ENCODE peak calls at places on chromosomes 3 and 15, in four cellular contexts. D, T, Q and N are unnamed samples. For H3K4me1, the result is how much of the 10 kb centered on the place peaks cover.

GRCh38 chr3:19947549-19948071 is 713 bp downstream of the RAB5A start:
- DNase-seq in D (no peak), T (peak), Q (peak), N (peak)

GRCh38 chr3:72630614-72631344 is 217.5 kb downstream of the SHQ1 start:
- DNase-seq in D (no peak), T (no peak), Q (no peak), N (no peak)

GRCh38 chr3:105662326-105662725 is 206.5 kb downstream of the CBLB start:
- DNase-seq in D (no peak), T (no peak), Q (no peak), N (no peak)

GRCh38 chr3:12340506-12340905 is 51.6 kb downstream of the PPARG start:
- DNase-seq in D (no peak), T (no peak), Q (no peak), N (no peak)

GRCh38 chr3:46845860-46846623 is 17.2 kb downstream of the MYL3 start:
- DNase-seq in D (peak), T (peak), Q (peak), N (peak)

GRCh38 chr15:40253179-40253790 is 14.4 kb downstream of the PAK6 start:
- DNase-seq in D (peak), T (no peak), Q (no peak), N (no peak)

GRCh38 chr15:38373016-38373415 is 80.9 kb upstream of the FAM98B start:
- DNase-seq in D (no peak), T (no peak), Q (no peak), N (no peak)

GRCh38 chr15:48040166-48040817 is 80.5 kb upstream of the SLC24A5 start:
- DNase-seq in D (no peak), T (peak), Q (peak), N (no peak)

GRCh38 chr3:146209371-146209770 is 41.5 kb downstream of the PLSCR4 start:
- DNase-seq in D (no peak), T (no peak), Q (no peak), N (no peak)

GRCh38 chr3:133475245-133476010 is 75.6 kb downstream of the BFSP2 start:
- DNase-seq in D (no peak), T (peak), Q (no peak), N (no peak)

GRCh38 chr15:65906396-65906795 is 37.1 kb downstream of the RAB11A start:
- DNase-seq in D (no peak), T (no peak), Q (no peak), N (no peak)

GRCh38 chr15:90143176-90143655 is 40.9 kb upstream of the IDH2 start:
- DNase-seq in D (peak), T (peak), Q (peak), N (peak)

GRCh38 chr3:158765518-158766205 is 33.4 kb upstream of the RARRES1 start:
- DNase-seq in D (no peak), T (no peak), Q (no peak), N (no peak)

GRCh38 chr3:146164506-146164905 is 3.5 kb upstream of the PLOD2 start:
- DNase-seq in D (no peak), T (no peak), Q (no peak), N (no peak)

GRCh38 chr3:117547956-117548550 is 838.5 kb downstream of the TUSC7 start:
- DNase-seq in D (no peak), T (no peak), Q (peak), N (no peak)

GRCh38 chr3:49028673-49029562 is at the start of gene IMPDH2:
- DNase-seq in D (peak), T (peak), Q (peak), N (peak)

GRCh38 chr3:122942937-122943827 is 84.4 kb downstream of the SEMA5B start:
- DNase-seq in D (peak), T (peak), Q (peak), N (peak)

GRCh38 chr3:71713041-71713440 is 12.2 kb downstream of the EIF4E3 start:
- DNase-seq in D (no peak), T (peak), Q (no peak), N (no peak)

GRCh38 chr3:13715167-13715954 is 164.5 kb downstream of the WNT7A start:
- DNase-seq in D (peak), T (no peak), Q (no peak), N (no peak)

GRCh38 chr3:38297947-38298711 is 16.0 kb downstream of the SLC22A14 start:
- DNase-seq in D (no peak), T (peak), Q (no peak), N (no peak)

GRCh38 chr3:73056365-73057150 is 4.9 kb upstream of the EBLN2 start:
- DNase-seq in D (no peak), T (peak), Q (no peak), N (no peak)

GRCh38 chr15:76337739-76338554 is 1.4 kb downstream of the ISL2 start:
- DNase-seq in D (no peak), T (no peak), Q (no peak), N (no peak)

GRCh38 chr3:20043398-20043797 is 3.2 kb downstream of the KAT2B start:
- DNase-seq in D (peak), T (peak), Q (peak), N (peak)

GRCh38 chr15:68682330-68682729 is 103.5 kb downstream of the CORO2B start:
- DNase-seq in D (no peak), T (no peak), Q (no peak), N (no peak)

GRCh38 chr15:100205549-100206295 is 136.1 kb downstream of the ADAMTS17 start:
- DNase-seq in D (no peak), T (no peak), Q (no peak), N (no peak)

GRCh38 chr3:123448503-123449091 is at the start of gene ADCY5:
- DNase-seq in D (no peak), T (no peak), Q (peak), N (peak)

GRCh38 chr3:120684896-120685295 is 2.9 kb upstream of the HGD start:
- DNase-seq in D (no peak), T (no peak), Q (no peak), N (no peak)

GRCh38 chr3:5022187-5022965 is 43.1 kb downstream of the BHLHE40 start:
- DNase-seq in D (no peak), T (no peak), Q (no peak), N (no peak)

DNA sequence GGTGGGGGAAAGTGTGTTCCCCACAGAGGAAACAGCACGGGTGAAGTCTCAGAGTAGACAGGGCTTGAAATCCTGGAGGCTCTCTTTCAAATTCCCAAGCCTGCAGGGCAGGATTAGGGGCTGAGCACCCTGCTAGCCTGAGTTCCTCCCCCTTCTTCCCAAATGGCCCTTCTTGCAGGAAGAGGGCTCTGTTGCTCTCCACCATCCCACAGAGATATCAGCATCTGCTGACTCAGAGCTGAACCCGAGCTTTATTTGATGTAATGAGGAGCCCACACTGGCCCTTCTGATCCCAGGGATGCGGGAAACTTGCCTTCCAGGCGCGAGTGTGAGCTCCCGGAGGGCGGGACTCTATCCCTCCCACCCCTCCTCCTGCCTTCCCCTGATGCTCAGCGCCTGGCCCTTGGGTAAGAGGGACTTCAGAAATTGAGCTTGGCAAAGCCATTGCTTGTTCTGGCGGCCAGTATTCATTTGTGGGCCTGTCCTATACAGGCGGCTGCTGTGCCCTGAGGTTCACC is 1.4 kb upstream of the STRA6 start:
- DNase-seq in D (no peak), T (no peak), Q (peak), N (peak)
- H3K4me1 ChIP-seq in D (under half), T (under half), Q (under half), N (under half)

GRCh38 chr15:45705510-45706473 is 71.0 kb downstream of the SQOR start:
- DNase-seq in D (peak), T (peak), Q (peak), N (peak)
- H3K4me3 ChIP-seq in D (peak), T (peak), Q (no peak), N (peak)

DNA sequence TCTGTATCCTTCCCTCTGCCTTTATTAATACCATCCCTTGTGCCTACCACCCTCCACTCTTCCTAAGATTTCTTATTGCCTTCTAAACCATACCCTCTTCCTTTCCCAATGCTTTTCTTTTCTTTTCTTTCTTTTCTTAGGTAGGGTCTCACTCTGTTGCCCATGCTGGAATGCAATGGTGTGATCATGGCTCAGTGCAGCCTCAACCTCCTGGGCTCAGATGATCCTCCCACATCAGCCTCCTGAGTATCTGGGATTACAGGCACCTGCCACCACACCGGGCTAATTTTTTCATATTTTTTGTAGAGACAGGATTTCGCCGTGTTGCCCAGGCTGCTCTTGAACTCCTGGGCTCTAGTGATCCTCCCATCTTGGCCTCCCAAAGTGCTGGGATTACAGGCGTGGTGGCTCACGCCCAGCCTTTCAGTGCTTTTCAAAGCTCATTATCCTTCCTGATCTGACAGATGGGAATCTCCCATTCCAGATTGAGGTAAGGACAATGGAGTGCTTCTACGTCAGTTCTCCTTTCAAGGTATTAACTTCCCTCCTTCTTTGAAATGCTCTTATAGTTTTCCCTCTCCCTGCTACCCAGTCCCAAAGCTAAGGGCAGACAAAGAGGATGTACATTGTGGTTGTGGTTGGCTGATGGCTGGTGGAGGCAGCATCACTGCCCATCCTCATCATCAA is 14.6 kb downstream of the ANXA2 start:
- DNase-seq in D (no peak), T (no peak), Q (no peak), N (no peak)
- H3K27ac ChIP-seq in D (no peak), T (no peak), Q (no peak), N (no peak)

DNA sequence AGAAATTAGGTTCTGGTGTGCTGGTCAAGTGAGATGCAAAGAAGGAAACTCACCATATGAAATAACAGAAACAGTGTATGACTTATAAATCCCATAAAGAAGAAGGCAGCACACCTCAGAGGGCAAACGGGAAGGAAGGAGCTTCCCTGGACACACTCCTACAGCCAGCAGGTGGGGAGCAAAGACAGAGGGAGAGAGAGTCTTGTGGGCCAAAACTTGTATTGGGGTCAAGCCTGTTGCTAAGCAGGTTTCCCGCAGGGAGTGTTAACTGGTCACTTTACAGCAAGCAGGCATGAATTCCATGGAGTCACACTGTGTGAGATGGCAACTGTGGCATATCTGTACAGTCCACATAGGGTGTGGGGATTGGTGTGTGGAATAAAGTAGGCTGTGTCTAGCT is 222.9 kb upstream of the NDN start:
- DNase-seq in D (no peak), T (no peak), Q (no peak), N (no peak)
- H3K4me1 ChIP-seq in D (under half), T (under half), Q (under half), N (under half)

DNA sequence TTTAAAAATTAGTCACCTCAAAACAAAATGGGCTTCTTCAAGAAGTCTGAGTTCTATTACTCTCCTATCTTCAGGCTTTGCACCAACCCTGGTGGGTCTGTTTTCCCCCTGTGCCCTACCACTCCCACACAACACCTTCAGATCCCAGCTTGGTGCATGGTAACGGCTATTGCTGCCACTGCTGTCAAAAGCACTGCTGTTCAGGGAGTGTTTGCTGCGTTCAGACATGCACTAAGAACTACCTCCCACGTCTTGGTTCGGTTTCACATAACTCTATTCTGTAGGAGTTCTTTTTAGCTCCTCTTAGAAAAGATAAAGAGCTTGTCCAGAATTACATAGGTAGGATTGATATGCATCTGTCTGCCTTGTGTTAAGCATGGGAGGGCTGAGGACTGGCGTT is 799.2 kb downstream of the NR2F2 start:
- DNase-seq in D (no peak), T (no peak), Q (no peak), N (no peak)
- H3K4me3 ChIP-seq in D (no peak), T (no peak), Q (no peak), N (no peak)

GRCh38 chr3:14730703-14731102 is 55.8 kb downstream of the C3orf20 start:
- DNase-seq in D (no peak), T (no peak), Q (no peak), N (no peak)

GRCh38 chr3:14728113-14728512 is 53.2 kb downstream of the C3orf20 start:
- DNase-seq in D (no peak), T (no peak), Q (no peak), N (no peak)

GRCh38 chr3:14725015-14725431 is 50.1 kb downstream of the C3orf20 start:
- DNase-seq in D (no peak), T (no peak), Q (peak), N (no peak)

GRCh38 chr3:14721126-14721864 is 46.4 kb downstream of the C3orf20 start:
- DNase-seq in D (no peak), T (no peak), Q (no peak), N (no peak)

DNA sequence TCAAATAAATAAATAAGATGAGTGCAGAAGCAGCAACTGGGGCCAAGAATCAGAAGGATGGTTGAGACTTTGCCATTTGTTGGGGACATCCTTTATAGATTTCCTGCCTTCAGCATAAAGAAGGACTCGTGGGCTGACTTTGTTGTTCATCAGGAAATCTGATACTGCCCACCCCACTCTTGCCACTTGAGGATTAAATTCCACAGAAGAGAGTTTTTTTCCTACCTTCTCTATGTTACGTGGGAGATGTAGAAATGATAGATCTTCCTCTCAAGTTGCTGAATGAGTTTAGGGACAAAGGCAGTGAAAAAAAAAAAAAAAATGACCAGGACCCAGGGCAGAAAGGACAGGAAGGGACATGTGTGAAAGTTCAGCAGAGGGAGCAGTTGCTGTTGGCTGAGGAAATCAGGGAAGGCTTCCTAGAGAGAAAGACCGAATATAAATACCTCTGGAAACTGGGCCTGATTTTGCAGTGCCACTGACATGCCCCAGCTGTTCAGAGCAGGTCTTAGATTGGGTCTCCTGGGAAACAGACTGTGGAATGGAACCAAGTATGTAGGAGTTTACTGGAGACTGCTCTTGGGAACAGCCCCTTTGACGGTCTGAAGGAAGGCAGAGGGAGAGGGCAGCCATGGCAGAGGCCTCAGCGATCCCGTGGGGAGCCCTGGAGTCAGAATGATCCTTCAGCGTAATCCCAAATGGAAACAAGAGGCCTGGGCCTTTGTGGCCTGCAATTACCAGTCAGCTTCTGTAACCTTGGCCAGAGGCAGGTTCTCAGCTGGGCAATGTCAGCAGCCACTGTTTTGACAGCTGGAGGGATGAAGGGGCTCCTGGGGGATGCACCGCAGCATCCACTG is 50.9 kb downstream of the C3orf20 start:
- DNase-seq in D (no peak), T (no peak), Q (peak), N (peak)
- H3K27ac ChIP-seq in D (peak), T (no peak), Q (peak), N (peak)

DNA sequence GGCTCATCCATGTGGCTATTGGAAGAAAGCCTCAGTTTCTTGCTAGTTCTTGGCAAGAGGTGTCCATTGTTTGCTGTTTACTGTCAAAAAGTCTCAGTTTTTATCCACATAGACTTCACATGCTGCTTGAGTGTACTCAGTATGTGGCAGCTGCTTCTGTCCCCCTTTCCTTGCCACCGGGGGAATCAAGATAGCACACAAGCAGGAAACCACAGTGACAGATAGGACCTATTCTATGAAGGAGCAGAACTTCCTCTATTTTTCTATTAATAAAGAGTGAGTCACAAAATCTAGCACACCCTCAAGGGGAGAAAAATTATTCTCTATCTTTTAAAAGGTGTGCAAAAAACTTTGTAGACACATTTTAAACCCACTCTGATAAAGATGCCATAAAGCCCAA is 121.4 kb upstream of the GMNC start:
- DNase-seq in D (no peak), T (peak), Q (no peak), N (no peak)
- H3K4me1 ChIP-seq in D (under half), T (under half), Q (under half), N (under half)

DNA sequence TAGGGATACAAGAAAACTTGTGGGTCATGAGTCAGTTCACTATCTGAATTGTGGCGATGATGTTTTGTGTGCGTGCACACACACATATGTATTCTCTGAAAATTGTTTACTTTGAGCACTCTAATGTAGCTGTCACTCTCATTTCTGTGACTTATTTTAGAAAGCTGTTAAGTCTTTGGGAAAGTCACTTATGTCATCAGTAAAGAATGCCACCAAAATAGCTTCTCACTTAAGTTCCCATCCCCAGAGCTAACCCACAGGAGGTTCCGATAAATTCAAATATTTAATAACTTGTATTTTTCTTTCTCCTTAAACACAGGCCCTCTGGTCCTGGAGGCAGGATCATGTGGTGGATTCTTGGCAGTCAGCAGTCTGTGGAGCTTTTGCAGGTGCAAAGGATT is 138.3 kb downstream of the LRIG1 start:
- DNase-seq in D (no peak), T (no peak), Q (no peak), N (no peak)
- H3K4me3 ChIP-seq in D (no peak), T (no peak), Q (no peak), N (no peak)